ENCODE peak calls at places on chromosomes 11 and 22, in five cellular contexts. P is fibroblast of pulmonary artery; R is MG63; S is mucosa of descending colon; B is naive thymus-derived CD4-positive, alpha-beta T cell. Y is an unnamed sample.

GRCh38 chr11:62144641-62145255 is 20.9 kb downstream of the INCENP start:
- DNase-seq in P (no peak), R (no peak), S (no peak), B (no peak), Y (no peak)

GRCh38 chr11:68827733-68828132 is 14.0 kb downstream of the CPT1A start:
- DNase-seq in P (no peak), R (no peak), S (peak; percentile 49), B (no peak), Y (no peak)

GRCh38 chr11:47270331-47271271 is 668 bp downstream of the MADD start:
- DNase-seq in P (peak; percentile 62), R (peak; percentile 16), S (peak; percentile 49), B (peak; percentile 34), Y (no peak)

GRCh38 chr11:101583180-101584128 is at the start of gene TRPC6:
- DNase-seq in P (peak; percentile 3), R (peak; percentile 41), S (peak; percentile 24), B (no peak), Y (no peak)

GRCh38 chr11:73326929-73327811 is 19.1 kb downstream of the ARHGEF17 start:
- DNase-seq in P (peak; percentile 52), R (no peak), S (no peak), B (no peak), Y (no peak)

GRCh38 chr11:91136631-91137030 is 913.8 kb upstream of the CHORDC1 start:
- DNase-seq in P (no peak), R (no peak), S (no peak), B (no peak), Y (no peak)

GRCh38 chr11:76856111-76856510 is 4.6 kb upstream of the ACER3 start:
- DNase-seq in P (peak; percentile 24), R (no peak), S (no peak), B (no peak), Y (no peak)

GRCh38 chr11:3169952-3170755 is 5.0 kb upstream of the OSBPL5 start:
- DNase-seq in P (no peak), R (no peak), S (no peak), B (no peak), Y (no peak)

GRCh38 chr11:64760759-64761417 is 1.1 kb upstream of the PYGM start:
- DNase-seq in P (no peak), R (no peak), S (no peak), B (no peak), Y (no peak)

GRCh38 chr22:20227363-20227762 is 40.8 kb downstream of the RTN4R start:
- DNase-seq in P (no peak), R (no peak), S (no peak), B (no peak), Y (no peak)

GRCh38 chr22:16917144-16918003 is 90.6 kb downstream of the GAB4 start:
- DNase-seq in P (peak; percentile 46), R (peak; percentile 62), S (peak; percentile 58), B (peak; percentile 27), Y (peak; percentile 55)

GRCh38 chr11:115363426-115363825 is 140.8 kb downstream of the CADM1 start:
- DNase-seq in P (no peak), R (no peak), S (no peak), B (no peak), Y (no peak)

GRCh38 chr11:115364892-115365291 is 139.3 kb downstream of the CADM1 start:
- DNase-seq in P (no peak), R (peak; percentile 13), S (no peak), B (no peak), Y (no peak)

GRCh38 chr11:115363921-115364320 is 140.3 kb downstream of the CADM1 start:
- DNase-seq in P (no peak), R (no peak), S (no peak), B (no peak), Y (no peak)

GRCh38 chr11:115361025-115361424 is 143.2 kb downstream of the CADM1 start:
- DNase-seq in P (no peak), R (no peak), S (no peak), B (no peak), Y (no peak)

DNA sequence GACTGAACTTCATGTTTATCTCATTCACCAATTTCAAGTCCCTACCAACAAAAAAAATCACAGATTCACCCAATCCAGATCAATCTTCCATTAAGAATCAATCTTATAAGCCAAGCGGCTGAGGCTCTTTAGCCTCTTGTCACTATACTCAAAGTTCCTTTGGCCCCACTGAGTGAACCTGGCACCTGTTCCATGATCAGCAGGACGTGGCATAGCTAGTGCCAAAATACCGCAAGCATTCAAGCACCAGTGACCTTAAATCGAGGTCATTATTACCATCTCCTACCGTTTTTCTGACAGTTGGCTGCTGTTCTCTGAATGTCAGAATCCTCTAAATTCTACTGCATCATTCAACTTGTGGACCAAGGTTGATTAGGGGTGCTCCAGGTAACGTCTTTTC is 141.2 kb downstream of the CADM1 start:
- DNase-seq in P (no peak), R (no peak), S (no peak), B (no peak), Y (no peak)
- H3K4me3 ChIP-seq in P (no peak overlapping the region), R (no peak overlapping the region), S (no peak overlapping the region), B (no peak overlapping the region), Y (no peak overlapping the region)

GRCh38 chr11:134069426-134069921 is 602 bp downstream of the JAM3 start:
- DNase-seq in P (peak; percentile 31), R (no peak), S (no peak), B (no peak), Y (no peak)
- H3K4me3 ChIP-seq in P (peak overlapping the region; percentile 81), R (peak overlapping the region; percentile 55), S (no peak overlapping the region), B (peak overlapping the region; percentile 71), Y (peak overlapping the region; percentile 36)

GRCh38 chr11:11430431-11430830 is 77.4 kb upstream of the CSNK2A3 start:
- DNase-seq in P (no peak), R (peak; percentile 25), S (no peak), B (no peak), Y (no peak)
- H3K4me3 ChIP-seq in P (no peak overlapping the region), R (no peak overlapping the region), S (no peak overlapping the region), B (no peak overlapping the region), Y (no peak overlapping the region)

GRCh38 chr11:107564877-107565218 is 687 bp downstream of the ALKBH8 start:
- DNase-seq in P (no peak), R (no peak), S (no peak), B (no peak), Y (no peak)
- H3K4me3 ChIP-seq in P (peak overlapping the region; percentile 95), R (peak overlapping the region; percentile 92), S (peak overlapping the region; percentile 53), B (peak overlapping the region; percentile 98), Y (peak overlapping the region; percentile 58)